ENCODE peak calls at places on chromosomes 16 and 17, in six cellular contexts. Z is WTC11, H is H1, Y is endothelial cell of umbilical vein, N is HepG2, J is K562. B is an unnamed sample.
A peak's percentile ranks its signal among the peaks of the same experiment; 100 is the strongest.

GRCh38 chr17:8059131-8059530 is 20.3 kb downstream of the ALOX15B start:
- DNase-seq in H (no peak), J (no peak), Z (no peak), N (no peak), Y (no peak), B (no peak)

GRCh38 chr16:2753523-2754020 is 1.1 kb downstream of the SRRM2 start:
- DNase-seq in Y (peak; percentile 37), H (no peak), N (no peak), Z (no peak), J (peak; percentile 47), B (no peak)

GRCh38 chr16:4113358-4114256 is 2.6 kb downstream of the ADCY9 start:
- DNase-seq in H (no peak), N (peak; percentile 84), Z (no peak), Y (no peak), J (no peak), B (no peak)

GRCh38 chr17:50668838-50669581 is 34.3 kb downstream of the ABCC3 start:
- DNase-seq in Y (no peak), N (no peak), J (no peak), H (no peak), Z (no peak), B (no peak)

GRCh38 chr17:78954684-78955083 is 25.0 kb downstream of the LGALS3BP start:
- DNase-seq in J (no peak), Z (no peak), H (no peak), Y (no peak), N (no peak), B (no peak)

GRCh38 chr16:68402748-68403040 is 45.6 kb downstream of the SMPD3 start:
- DNase-seq in H (no peak), J (no peak), Y (no peak), N (no peak), Z (no peak), B (no peak)

GRCh38 chr16:90027611-90028010 is 8.4 kb upstream of the DBNDD1 start:
- DNase-seq in J (no peak), H (no peak), N (no peak), Y (no peak), Z (no peak), B (no peak)

GRCh38 chr17:39663340-39663687 is 1.8 kb upstream of the TCAP start:
- DNase-seq in H (no peak), N (no peak), Y (no peak), J (no peak), Z (peak; percentile 40), B (no peak)

GRCh38 chr16:12228607-12229499 is 252.3 kb downstream of the SNX29 start:
- DNase-seq in H (peak; percentile 80), Y (peak; percentile 67), N (peak; percentile 70), Z (peak; percentile 78), J (peak; percentile 71), B (peak; percentile 70)

GRCh38 chr17:5897320-5897911 is 172.8 kb upstream of the WSCD1 start:
- DNase-seq in N (no peak), Z (peak; percentile 42), H (no peak), Y (peak; percentile 47), J (no peak), B (no peak)

GRCh38 chr16:22014271-22014873 is 6.5 kb downstream of the MOSMO start:
- DNase-seq in H (no peak), J (no peak), Y (no peak), N (no peak), Z (no peak), B (no peak)

GRCh38 chr16:48117217-48118105 is 38.3 kb downstream of the ABCC12 start:
- DNase-seq in Y (peak; percentile 37), H (peak; percentile 97), J (peak; percentile 81), Z (peak; percentile 93), N (peak; percentile 81), B (peak; percentile 75)

GRCh38 chr17:42090964-42091790 is 7.1 kb downstream of the ZNF385C start:
- DNase-seq in Y (no peak), N (no peak), H (no peak), J (peak; percentile 70), Z (no peak), B (no peak)

GRCh38 chr17:1793447-1793806 is 31.6 kb downstream of the SERPINF1 start:
- DNase-seq in N (no peak), J (peak; percentile 75), Z (no peak), Y (no peak), H (no peak), B (no peak)

GRCh38 chr17:38872671-38873385 is 3.0 kb downstream of the LASP1 start:
- DNase-seq in H (no peak), Y (no peak), J (peak; percentile 69), N (peak; percentile 92), Z (no peak), B (peak; percentile 61)

GRCh38 chr16:67486805-67487204 is 3.5 kb upstream of the AGRP start:
- DNase-seq in Y (peak; percentile 71), J (no peak), N (no peak), Z (no peak), H (no peak), B (no peak)

GRCh38 chr16:88558457-88559442 is 11.5 kb upstream of the ZC3H18 start:
- DNase-seq in Y (peak; percentile 49), Z (peak; percentile 54), J (peak; percentile 92), H (no peak), N (peak; percentile 82), B (peak; percentile 69)

GRCh38 chr17:35130392-35130791 is 9.0 kb downstream of the FNDC8 start:
- DNase-seq in Z (no peak), Y (no peak), H (no peak), J (no peak), N (no peak), B (no peak)

DNA sequence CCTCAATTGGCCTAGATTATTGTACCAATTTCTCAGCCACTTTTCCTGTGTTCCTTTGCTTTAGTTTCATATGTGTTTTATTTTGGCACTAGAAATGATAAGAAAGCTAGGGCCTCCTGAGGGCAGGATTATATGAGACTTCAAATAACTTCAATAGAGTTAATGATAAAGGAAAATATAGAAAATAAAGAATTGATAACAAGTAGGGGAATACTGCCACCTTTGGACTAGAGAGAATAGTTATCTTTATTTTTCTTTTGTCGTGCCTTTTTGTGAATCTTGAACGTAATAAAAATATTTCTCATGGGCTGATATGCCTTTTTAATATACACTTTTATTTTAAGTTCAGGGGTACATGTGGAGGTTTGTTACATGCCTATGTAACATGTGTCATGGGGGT is 29.3 kb upstream of the RBL2 start:
- DNase-seq in H (no peak), Z (no peak), N (no peak), J (no peak), Y (no peak), B (no peak)
- TF ChIP-seq JUN in H (no peak), Z (no peak), N (no peak), J (no peak), Y (no peak), B (no peak)

DNA sequence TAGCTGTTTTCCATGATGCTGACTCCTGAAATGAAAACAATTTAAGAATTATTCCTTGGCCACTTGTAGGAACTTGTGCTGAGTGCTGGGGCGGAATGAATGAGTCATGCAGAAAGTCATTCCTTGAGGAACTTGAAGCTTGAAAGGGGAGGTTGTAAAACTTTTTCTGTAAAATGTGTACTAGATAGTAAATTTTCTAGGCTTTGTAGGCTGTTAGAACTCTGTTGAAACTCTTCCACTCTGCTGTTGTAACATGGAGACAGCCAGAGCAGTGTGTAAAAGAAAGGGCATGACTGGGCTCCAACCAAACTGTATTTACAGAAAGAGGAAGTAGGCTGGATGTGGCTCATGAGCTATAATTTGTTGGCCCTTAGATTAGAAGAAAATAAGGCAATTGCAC is 46.1 kb downstream of the ABCA8 start:
- DNase-seq in H (no peak), Y (peak; percentile 93), Z (no peak), J (peak; percentile 51), N (peak; percentile 16), B (peak; percentile 14)
- TF ChIP-seq JUN in H (no peak), Y (peak; percentile 83), Z (no peak), J (peak; percentile 77), N (no peak), B (no peak)

DNA sequence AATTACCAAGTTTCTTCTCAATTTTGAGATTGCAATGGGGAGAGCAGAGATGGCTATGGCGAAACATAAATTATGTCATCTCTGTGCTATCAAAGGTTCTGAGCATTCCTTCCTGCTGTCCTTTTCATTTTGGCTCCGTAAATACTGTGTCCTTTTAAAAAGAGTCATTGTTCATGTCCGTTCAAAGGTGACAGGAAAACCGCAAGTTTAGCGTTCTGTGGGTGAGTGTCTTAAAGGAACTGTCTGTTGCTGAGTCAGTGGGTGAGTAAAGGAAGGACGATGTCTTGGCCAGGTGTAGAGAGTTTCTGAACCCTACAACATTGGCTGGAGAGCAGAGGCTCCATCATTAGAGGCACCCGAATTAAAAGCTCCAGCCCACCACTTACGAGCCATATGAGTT is 754.0 kb upstream of the EEF2KMT start:
- DNase-seq in J (no peak), N (no peak), H (no peak), Y (no peak), Z (no peak), B (no peak)
- TF ChIP-seq JUN in J (no peak), N (no peak), H (no peak), Y (no peak), Z (no peak), B (no peak)

DNA sequence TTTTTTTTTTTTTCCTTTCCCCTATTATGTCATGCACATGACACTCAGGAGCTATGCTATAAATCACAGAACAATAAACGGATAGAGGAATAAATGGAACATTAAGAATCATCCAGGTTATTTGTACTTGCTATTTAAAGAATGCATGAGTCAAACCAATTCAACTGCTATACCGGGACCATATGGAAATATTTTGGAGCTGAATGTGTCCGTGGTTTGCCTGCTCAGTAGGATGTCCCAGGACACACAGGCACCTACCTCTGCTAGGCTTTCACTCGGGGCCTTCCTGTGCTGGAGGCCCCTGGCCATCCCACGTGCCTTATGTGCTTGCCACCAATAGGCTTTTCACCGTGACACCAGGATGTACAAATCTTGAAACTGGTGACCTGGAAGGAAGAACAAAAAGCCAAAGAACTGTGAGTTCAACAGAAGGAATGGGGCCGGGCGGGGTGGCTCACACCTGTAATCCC is 15.3 kb upstream of the SEC14L1 start:
- DNase-seq in N (peak; percentile 67), H (no peak), Z (no peak), J (no peak), Y (peak; percentile 98), B (peak; percentile 97)
- TF ChIP-seq JUN in N (no peak), H (no peak), Z (no peak), J (no peak), Y (peak; percentile 98), B (peak; percentile 70)

DNA sequence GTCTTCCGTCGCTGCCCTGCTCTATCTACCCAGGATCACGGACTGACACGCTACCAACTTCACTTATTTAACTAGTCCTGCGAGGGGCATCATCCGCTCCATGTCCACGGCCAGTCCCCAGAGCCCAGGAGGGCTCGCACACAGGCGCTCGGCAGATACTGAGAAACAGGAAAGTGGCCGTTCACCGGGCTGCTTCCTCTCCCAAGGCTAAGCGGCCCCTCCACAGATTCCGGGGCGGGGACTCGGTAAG is 388 bp downstream of the OXLD1 start:
- DNase-seq in Y (no peak), N (peak; percentile 36), Z (no peak), J (no peak), H (no peak), B (no peak)
- TF ChIP-seq JUN in Y (no peak), N (no peak), Z (no peak), J (no peak), H (no peak), B (no peak)

GRCh38 chr16:19389246-19389645 is 28.4 kb upstream of the TMC5 start:
- DNase-seq in Y (peak; percentile 19), N (peak; percentile 74), H (peak; percentile 88), J (peak; percentile 74), Z (peak; percentile 86), B (peak; percentile 68)
- TF ChIP-seq JUN in Y (no peak), N (no peak), H (no peak), J (peak; percentile 11), Z (no peak), B (no peak)

B was measured in A549.